ENCODE peak calls at places on chromosomes 11 and 22, in five cellular contexts. E, M, X, Y and D are unnamed samples.

GRCh38 chr11:47981667-47982404 is 1.5 kb downstream of the PTPRJ start:
- DNase-seq in E (no peak), M (no peak), X (peak; percentile 27), Y (peak; percentile 62), D (no peak)

GRCh38 chr22:49673048-49673447 is 154.6 kb downstream of the BRD1 start:
- DNase-seq in E (no peak), M (no peak), X (no peak), Y (no peak), D (no peak)

GRCh38 chr11:19951558-19952083 is 208.7 kb downstream of the DBX1 start:
- DNase-seq in E (peak; percentile 35), M (peak; percentile 86), X (peak; percentile 42), Y (no peak), D (peak; percentile 25)

GRCh38 chr22:42792909-42793847 is 63.9 kb downstream of the ARFGAP3 start:
- DNase-seq in E (no peak), M (no peak), X (no peak), Y (no peak), D (no peak)

GRCh38 chr11:70464509-70465361 is 66.4 kb downstream of the CTTN start:
- DNase-seq in E (no peak), M (no peak), X (no peak), Y (no peak), D (no peak)

GRCh38 chr11:19502691-19503253 is 209.9 kb upstream of the NAV2 start:
- DNase-seq in E (no peak), M (no peak), X (no peak), Y (no peak), D (no peak)

GRCh38 chr11:47688101-47688500 is 27.1 kb downstream of the AGBL2 start:
- DNase-seq in E (no peak), M (no peak), X (no peak), Y (peak; percentile 61), D (no peak)

GRCh38 chr22:39665661-39666431 is 95.3 kb downstream of the CACNA1I start:
- DNase-seq in E (no peak), M (no peak), X (no peak), Y (no peak), D (no peak)

GRCh38 chr11:8298801-8299786 is 35.4 kb upstream of the LMO1 start:
- DNase-seq in E (no peak), M (no peak), X (no peak), Y (no peak), D (no peak)

GRCh38 chr11:91243630-91244029 is 981.0 kb upstream of the FAT3 start:
- DNase-seq in E (no peak), M (no peak), X (no peak), Y (no peak), D (no peak)

GRCh38 chr11:91243065-91243464 is 981.6 kb upstream of the FAT3 start:
- DNase-seq in E (no peak), M (no peak), X (no peak), Y (no peak), D (no peak)

GRCh38 chr11:91244921-91245320 is 979.7 kb upstream of the FAT3 start:
- DNase-seq in E (no peak), M (no peak), X (no peak), Y (no peak), D (no peak)

DNA sequence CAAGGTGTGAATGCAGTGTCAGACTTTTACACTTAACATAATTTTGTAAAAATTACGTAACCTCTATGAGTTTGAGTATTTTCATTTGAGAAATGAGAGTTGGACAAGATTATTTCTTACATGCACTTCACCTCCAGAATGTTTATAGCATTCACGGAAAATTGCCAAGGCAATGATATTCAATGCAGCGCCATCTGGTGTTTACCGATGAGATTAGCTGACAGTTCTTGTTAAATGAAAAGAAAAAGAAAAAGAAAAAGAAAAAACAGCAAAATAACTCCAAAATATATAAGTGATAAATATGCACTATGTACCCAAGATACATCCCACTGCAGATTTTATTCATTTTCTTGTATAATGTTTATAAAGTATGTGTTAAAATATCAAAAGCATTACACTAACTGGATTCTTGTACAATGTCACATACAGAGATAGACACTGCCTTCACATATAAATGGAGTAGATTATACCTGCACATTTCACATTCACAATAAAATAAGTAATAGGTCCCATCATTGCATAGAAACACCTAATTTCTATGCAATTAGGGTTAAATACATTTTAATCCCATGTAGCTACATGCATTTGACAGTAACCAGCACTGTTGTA is 976.3 kb upstream of the FAT3 start:
- DNase-seq in E (peak; percentile 2), M (peak; percentile 74), X (no peak), Y (peak; percentile 13), D (peak; percentile 8)
- TF ChIP-seq REST in E (no peak), M (no peak), X (no peak), Y (no peak), D (no peak)

GRCh38 chr22:22197993-22198402 is 46.6 kb upstream of the VPREB1 start:
- DNase-seq in E (no peak), M (no peak), X (no peak), Y (no peak), D (no peak)
- H3K27ac ChIP-seq in E (no peak overlapping the region), M (no peak overlapping the region), X (no peak overlapping the region), Y (no peak overlapping the region), D (no peak overlapping the region)

GRCh38 chr11:45288395-45288794 is 2.3 kb upstream of the SYT13 start:
- DNase-seq in E (no peak), M (no peak), X (no peak), Y (no peak), D (no peak)

GRCh38 chr11:45289369-45289768 is 3.2 kb upstream of the SYT13 start:
- DNase-seq in E (peak; percentile 57), M (no peak), X (no peak), Y (no peak), D (no peak)

GRCh38 chr11:45287316-45287903 is 1.3 kb upstream of the SYT13 start:
- DNase-seq in E (no peak), M (no peak), X (no peak), Y (no peak), D (no peak)

GRCh38 chr11:45285289-45285828 is 782 bp downstream of the SYT13 start:
- DNase-seq in E (no peak), M (peak; percentile 31), X (peak; percentile 32), Y (no peak), D (no peak)

GRCh38 chr11:45285931-45286632 is at the start of gene SYT13:
- DNase-seq in E (peak; percentile 62), M (peak; percentile 92), X (peak; percentile 87), Y (no peak), D (no peak)
- TF ChIP-seq REST in E (no peak), M (no peak), X (no peak), Y (no peak), D (no peak)

GRCh38 chr22:20542736-20543135 is 35.3 kb downstream of the MED15 start:
- DNase-seq in E (no peak), M (no peak), X (no peak), Y (no peak), D (no peak)

GRCh38 chr22:20546541-20546950 is 39.1 kb downstream of the MED15 start:
- DNase-seq in E (no peak), M (no peak), X (no peak), Y (no peak), D (no peak)

GRCh38 chr22:20548806-20549205 is 41.4 kb downstream of the MED15 start:
- DNase-seq in E (no peak), M (no peak), X (no peak), Y (no peak), D (no peak)

GRCh38 chr22:20547029-20547428 is 39.6 kb downstream of the MED15 start:
- DNase-seq in E (no peak), M (no peak), X (no peak), Y (no peak), D (no peak)

DNA sequence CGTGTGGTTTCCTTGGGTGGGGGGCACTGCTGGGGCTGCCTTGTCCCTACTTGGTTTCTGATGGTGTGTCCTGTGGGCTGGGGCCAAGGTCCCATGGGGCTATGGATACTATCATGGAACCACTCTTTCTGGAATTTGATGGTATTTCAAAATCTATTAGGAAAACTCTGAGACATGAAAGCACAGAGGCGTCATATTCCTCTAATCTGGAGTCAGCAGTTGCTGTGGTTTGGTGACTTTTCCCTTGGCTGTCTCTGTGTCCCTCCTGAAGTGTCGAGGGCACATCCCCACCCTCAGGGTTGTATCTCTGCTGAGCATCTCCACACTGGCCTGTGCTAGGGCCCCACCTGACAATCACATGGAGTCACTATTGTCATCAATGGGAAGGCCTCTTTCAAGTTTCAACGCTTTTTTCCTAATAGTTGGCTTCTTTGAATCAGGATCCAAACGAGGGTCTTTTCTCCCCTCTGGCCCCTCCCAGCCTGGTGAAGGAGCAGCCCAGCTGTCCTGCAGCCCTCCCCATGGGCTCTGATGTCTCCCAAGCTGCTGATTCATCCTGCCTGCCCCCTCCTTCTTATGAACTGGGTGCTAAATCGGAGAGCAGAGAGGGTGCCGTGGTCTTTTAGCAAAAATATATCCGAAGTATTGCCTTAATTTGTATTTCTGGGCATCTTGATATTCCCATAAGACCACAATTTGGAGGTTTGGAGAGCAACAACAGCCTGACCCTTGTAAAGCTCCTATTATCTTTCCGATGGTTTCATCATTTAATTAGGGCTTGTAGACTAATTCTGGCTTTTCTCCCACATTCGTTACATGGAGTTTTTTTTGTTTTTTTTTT is 38.5 kb downstream of the MED15 start:
- DNase-seq in E (no peak), M (no peak), X (no peak), Y (no peak), D (no peak)
- H3K27ac ChIP-seq in E (peak overlapping the region; percentile 41), M (no peak overlapping the region), X (no peak overlapping the region), Y (no peak overlapping the region), D (no peak overlapping the region)

GRCh38 chr11:93700830-93701229 is 39.3 kb downstream of the CEP295 start:
- DNase-seq in E (no peak), M (no peak), X (no peak), Y (no peak), D (no peak)
- TF ChIP-seq REST in E (no peak), M (no peak), X (no peak), Y (no peak), D (no peak)

GRCh38 chr11:114080769-114081168 is 21.3 kb downstream of the ZBTB16 start:
- DNase-seq in E (no peak), M (no peak), X (no peak), Y (no peak), D (no peak)

GRCh38 chr11:114080219-114080618 is 20.7 kb downstream of the ZBTB16 start:
- DNase-seq in E (no peak), M (no peak), X (no peak), Y (peak; percentile 52), D (no peak)

GRCh38 chr11:114082767-114083181 is 23.3 kb downstream of the ZBTB16 start:
- DNase-seq in E (no peak), M (no peak), X (no peak), Y (peak; percentile 99), D (no peak)

GRCh38 chr11:114082415-114082748 is 22.9 kb downstream of the ZBTB16 start:
- DNase-seq in E (no peak), M (no peak), X (no peak), Y (peak; percentile 70), D (no peak)

GRCh38 chr11:114081641-114082414 is 22.3 kb downstream of the ZBTB16 start:
- DNase-seq in E (no peak), M (no peak), X (no peak), Y (no peak), D (no peak)
- H3K27ac ChIP-seq in E (no peak overlapping the region), M (no peak overlapping the region), X (no peak overlapping the region), Y (peak overlapping the region; percentile 94), D (no peak overlapping the region)